ENCODE peak calls at places on chromosomes 6 and 20, in eight cellular contexts. E is upper lobe of left lung; J is hepatocyte; X is fibroblast of lung; L is CD4-positive, CD25-positive, alpha-beta regulatory T cell; T is substantia nigra; Y is endothelial cell of umbilical vein; Q is CD8-positive, alpha-beta memory T cell. B is an unnamed sample.

GRCh38 chr20:32474967-32475819 is 109.9 kb downstream of the NOL4L start:
- DNase-seq in L (no peak), Q (no peak), J (peak; percentile 97), Y (peak; percentile 91), X (peak; percentile 97), T (no peak), E (peak; percentile 91), B (no peak)

GRCh38 chr6:85641522-85641915 is 1.2 kb downstream of the SYNCRIP start:
- DNase-seq in J (no peak), L (no peak), Y (peak; percentile 18), T (no peak), Q (no peak), E (no peak), X (no peak), B (no peak)

GRCh38 chr20:50821994-50822393 is 27.1 kb downstream of the BCAS4 start:
- DNase-seq in Q (no peak), L (no peak), T (no peak), J (no peak), E (no peak), Y (no peak), X (no peak), B (no peak)

GRCh38 chr6:139436521-139437348 is 62.3 kb upstream of the CITED2 start:
- DNase-seq in Y (no peak), E (no peak), L (no peak), J (no peak), Q (no peak), T (no peak), X (no peak), B (no peak)

GRCh38 chr6:158057213-158057987 is 75.7 kb downstream of the SYNJ2 start:
- DNase-seq in E (no peak), Y (peak; percentile 92), Q (no peak), L (no peak), J (no peak), X (peak; percentile 89), T (no peak), B (no peak)

GRCh38 chr6:113137411-113137810 is 719.7 kb upstream of the MARCKS start:
- DNase-seq in X (peak; percentile 8), Q (no peak), T (no peak), L (no peak), J (peak; percentile 7), E (no peak), Y (peak; percentile 96), B (no peak)

GRCh38 chr6:156662025-156662445 is 115.1 kb upstream of the ARID1B start:
- DNase-seq in E (no peak), Q (no peak), T (no peak), J (peak; percentile 91), Y (peak; percentile 59), L (no peak), X (no peak), B (no peak)

GRCh38 chr20:25549866-25550477 is 35.4 kb downstream of the NINL start:
- DNase-seq in T (no peak), Y (no peak), L (peak; percentile 0), J (no peak), Q (no peak), X (peak; percentile 76), E (no peak), B (no peak)

GRCh38 chr6:111588366-111588765 is 17.3 kb downstream of the TRAF3IP2 start:
- DNase-seq in X (peak; percentile 37), J (no peak), E (no peak), L (no peak), Q (no peak), T (no peak), Y (no peak), B (no peak)

GRCh38 chr6:111583986-111584385 is 21.7 kb downstream of the TRAF3IP2 start:
- DNase-seq in X (no peak), L (no peak), T (no peak), Y (no peak), E (no peak), Q (no peak), J (no peak), B (no peak)

GRCh38 chr6:111585969-111586315 is 19.7 kb downstream of the TRAF3IP2 start:
- DNase-seq in E (no peak), J (no peak), L (no peak), Y (no peak), Q (no peak), X (peak; percentile 92), T (no peak), B (no peak)

GRCh38 chr6:111585241-111585968 is 20.3 kb downstream of the TRAF3IP2 start:
- DNase-seq in L (no peak), X (peak; percentile 93), Y (no peak), Q (no peak), E (no peak), T (no peak), J (no peak), B (no peak)

DNA sequence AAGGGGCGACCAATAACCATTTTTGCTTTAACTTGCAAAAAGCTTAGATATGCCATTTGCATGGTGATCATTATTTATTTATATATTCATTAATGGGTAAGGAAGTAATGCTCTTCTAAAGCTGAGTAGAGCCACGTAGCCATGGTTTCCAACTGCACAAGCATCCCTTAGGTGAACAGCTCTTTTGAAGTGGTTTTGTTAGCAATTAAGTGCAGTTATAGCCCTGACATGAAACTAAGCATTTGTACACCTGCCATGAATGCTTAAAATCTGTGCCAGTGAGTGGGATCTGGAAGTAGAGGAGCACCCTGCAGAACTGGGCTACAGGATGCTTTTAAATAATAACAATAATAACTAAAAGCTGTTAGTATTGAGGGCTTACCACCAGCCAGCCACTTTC is 19.1 kb downstream of the TRAF3IP2 start:
- DNase-seq in E (no peak), Q (no peak), T (no peak), Y (no peak), J (no peak), X (no peak), L (peak; percentile 22), B (no peak)
- H3K27ac ChIP-seq in E (no peak overlapping the region), Q (no peak overlapping the region), T (no peak overlapping the region), Y (no peak overlapping the region), J (no peak overlapping the region), X (peak overlapping the region; percentile 46), L (no peak overlapping the region), B (no peak overlapping the region)

GRCh38 chr6:125232466-125232865 is 69.3 kb downstream of the HDDC2 start:
- DNase-seq in T (no peak), Q (no peak), X (peak; percentile 9), J (no peak), Y (no peak), L (no peak), E (no peak), B (no peak)
- H3K27ac ChIP-seq in T (no peak overlapping the region), Q (no peak overlapping the region), X (no peak overlapping the region), J (peak overlapping the region; percentile 49), Y (no peak overlapping the region), L (no peak overlapping the region), E (no peak overlapping the region), B (no peak overlapping the region)

DNA sequence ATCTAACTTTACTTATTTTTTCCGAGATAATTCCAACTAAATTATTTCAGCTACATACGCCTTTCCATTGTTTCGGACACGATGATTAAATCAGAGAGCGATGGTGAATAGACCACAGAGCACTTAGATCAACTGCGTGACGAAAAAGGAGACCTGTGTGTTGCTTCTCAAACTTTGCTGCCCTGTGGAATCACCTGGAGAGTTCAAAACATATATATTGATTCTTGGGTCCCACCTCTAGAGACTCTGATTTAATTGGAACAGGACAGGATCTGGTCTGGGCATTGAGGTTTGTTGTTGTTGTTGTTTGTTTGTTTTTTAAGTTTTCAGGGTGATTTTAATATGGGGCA is 401 bp upstream of the TNFRSF21 start:
- DNase-seq in J (no peak), X (no peak), T (no peak), Y (no peak), E (no peak), Q (no peak), L (no peak), B (no peak)
- H3K27ac ChIP-seq in J (peak overlapping the region; percentile 28), X (no peak overlapping the region), T (no peak overlapping the region), Y (no peak overlapping the region), E (no peak overlapping the region), Q (no peak overlapping the region), L (no peak overlapping the region), B (no peak overlapping the region)

GRCh38 chr6:46421239-46421638 is 70.0 kb downstream of the RCAN2 start:
- DNase-seq in X (no peak), J (no peak), Y (no peak), T (no peak), Q (no peak), L (no peak), E (no peak), B (no peak)
- H3K27ac ChIP-seq in X (no peak overlapping the region), J (no peak overlapping the region), Y (no peak overlapping the region), T (no peak overlapping the region), Q (no peak overlapping the region), L (no peak overlapping the region), E (no peak overlapping the region), B (no peak overlapping the region)

GRCh38 chr6:33454009-33454946 is at the start of gene ZBTB9:
- DNase-seq in X (peak; percentile 95), J (peak; percentile 98), E (peak; percentile 97), L (peak; percentile 93), Q (peak; percentile 92), Y (peak; percentile 98), T (peak; percentile 85), B (peak; percentile 92)
- H3K27ac ChIP-seq in X (peak within 1 kb of the TSS; percentile 62), J (peak within 1 kb of the TSS; percentile 75), E (peak within 1 kb of the TSS; percentile 86), L (peak within 1 kb of the TSS; percentile 70), Q (peak within 1 kb of the TSS; percentile 84), Y (peak within 1 kb of the TSS; percentile 7), T (peak within 1 kb of the TSS; percentile 75), B (peak within 1 kb of the TSS; percentile 88)

GRCh38 chr6:150600302-150601017 is 775 bp downstream of the PLEKHG1 start:
- DNase-seq in Q (peak; percentile 73), T (peak; percentile 44), X (peak; percentile 53), E (peak; percentile 76), J (peak; percentile 87), Y (peak; percentile 76), L (peak; percentile 61), B (peak; percentile 22)

GRCh38 chr6:150598401-150598800 is 1.3 kb upstream of the PLEKHG1 start:
- DNase-seq in Q (no peak), L (no peak), X (no peak), T (no peak), J (no peak), E (no peak), Y (no peak), B (no peak)

GRCh38 chr6:150599199-150600002 is at the start of gene PLEKHG1:
- DNase-seq in L (peak; percentile 54), T (no peak), J (peak; percentile 87), Q (peak; percentile 61), Y (peak; percentile 58), X (peak; percentile 38), E (peak; percentile 77), B (peak; percentile 22)

GRCh38 chr6:150598858-150599198 is 857 bp upstream of the PLEKHG1 start:
- DNase-seq in Q (no peak), X (no peak), L (no peak), T (no peak), J (no peak), Y (no peak), E (no peak), B (no peak)

DNA sequence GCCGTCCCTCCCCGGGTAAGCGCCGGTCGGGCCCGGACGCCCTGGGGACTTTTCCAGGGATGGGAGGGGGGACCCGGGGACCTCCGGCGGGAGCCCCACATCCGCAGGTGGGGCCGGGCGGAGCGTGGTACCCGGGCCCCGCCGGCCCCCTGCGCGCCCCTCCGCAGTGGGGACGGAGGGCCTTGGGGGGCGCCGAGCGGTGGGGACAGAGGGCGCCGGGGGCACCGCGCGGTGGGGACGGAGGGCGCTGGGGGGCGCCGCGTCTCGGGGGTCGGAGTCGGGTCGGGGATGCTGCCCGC is 267 bp downstream of the PLEKHG1 start:
- DNase-seq in X (no peak), L (no peak), J (no peak), T (no peak), Q (no peak), E (no peak), Y (no peak), B (no peak)
- H3K27ac ChIP-seq in X (no peak overlapping the region), L (peak overlapping the region; percentile 49), J (peak overlapping the region; percentile 74), T (peak overlapping the region; percentile 66), Q (no peak overlapping the region), E (peak overlapping the region; percentile 89), Y (no peak overlapping the region), B (no peak overlapping the region)